ENCODE peak calls at places on chromosomes 7 and 10, in four cellular contexts. Q, O, S and M are unnamed samples.

GRCh38 chr7:46625032-46625431 is 704.0 kb upstream of the IGFBP3 start:
- DNase-seq in Q (no peak), O (no peak), S (no peak), M (no peak)

GRCh38 chr7:118184392-118184899 is 482 bp downstream of the LSM8 start:
- DNase-seq in Q (no peak), O (no peak), S (no peak), M (no peak)

GRCh38 chr7:70092314-70093303 is 494.3 kb downstream of the AUTS2 start:
- DNase-seq in Q (no peak), O (no peak), S (no peak), M (no peak)

GRCh38 chr10:116418394-116418793 is 9.3 kb upstream of the PNLIPRP3 start:
- DNase-seq in Q (no peak), O (no peak), S (no peak), M (no peak)

GRCh38 chr10:79274279-79275104 is 72.8 kb upstream of the PPIF start:
- DNase-seq in Q (no peak), O (no peak), S (no peak), M (no peak)

GRCh38 chr10:46514431-46514861 is 42.0 kb downstream of the GPRIN2 start:
- DNase-seq in Q (no peak), O (peak), S (no peak), M (no peak)

GRCh38 chr7:80752954-80753353 is 114.5 kb downstream of the CD36 start:
- DNase-seq in Q (no peak), O (no peak), S (no peak), M (no peak)

GRCh38 chr10:87862644-87863101 is 660 bp downstream of the KLLN start:
- DNase-seq in Q (peak), O (no peak), S (no peak), M (no peak)

GRCh38 chr10:102712089-102712488 is 2.1 kb downstream of the ARL3 start:
- DNase-seq in Q (no peak), O (no peak), S (no peak), M (no peak)

GRCh38 chr10:9045311-9045710 is 990.8 kb downstream of the GATA3 start:
- DNase-seq in Q (no peak), O (no peak), S (no peak), M (no peak)

GRCh38 chr7:6651866-6652445 is 14.8 kb downstream of the ZNF316 start:
- DNase-seq in Q (no peak), O (no peak), S (no peak), M (no peak)

GRCh38 chr10:121183241-121183640 is 332.1 kb downstream of the WDR11 start:
- DNase-seq in Q (no peak), O (no peak), S (no peak), M (no peak)

GRCh38 chr7:152145853-152146466 is 120.5 kb downstream of the GALNT11 start:
- DNase-seq in Q (peak), O (no peak), S (no peak), M (peak)

GRCh38 chr10:104406715-104407517 is 53.3 kb downstream of the CFAP58 start:
- DNase-seq in Q (no peak), O (no peak), S (no peak), M (peak)

GRCh38 chr7:138913783-138914182 is 67.4 kb downstream of the KIAA1549 start:
- DNase-seq in Q (no peak), O (no peak), S (no peak), M (no peak)

GRCh38 chr10:112229901-112230300 is 46.3 kb upstream of the GPAM start:
- DNase-seq in Q (no peak), O (no peak), S (no peak), M (no peak)

GRCh38 chr7:18495412-18496335 is at the start of gene HDAC9:
- DNase-seq in Q (no peak), O (peak), S (peak), M (no peak)

GRCh38 chr7:124155400-124156022 is 122.6 kb upstream of the TMEM229A start:
- DNase-seq in Q (no peak), O (no peak), S (no peak), M (peak)

GRCh38 chr10:131901181-131901829 is 497 bp downstream of the PPP2R2D start:
- DNase-seq in Q (peak), O (no peak), S (no peak), M (no peak)

GRCh38 chr7:158829021-158829341 is 328 bp downstream of the ESYT2 start:
- DNase-seq in Q (no peak), O (no peak), S (no peak), M (no peak)

GRCh38 chr7:129264534-129264933 is 39.7 kb downstream of the AHCYL2 start:
- DNase-seq in Q (no peak), O (no peak), S (no peak), M (no peak)

GRCh38 chr10:91250341-91250740 is 29.9 kb downstream of the PCGF5 start:
- DNase-seq in Q (no peak), O (no peak), S (no peak), M (no peak)

GRCh38 chr10:118241229-118242137 is 100.6 kb downstream of the FAM204A start:
- DNase-seq in Q (peak), O (peak), S (peak), M (peak)
- H3K4me3 ChIP-seq in Q (no peak), O (no peak), S (no peak), M (no peak)

GRCh38 chr10:126841341-126841902 is 63.8 kb upstream of the DOCK1 start:
- DNase-seq in Q (no peak), O (no peak), S (no peak), M (no peak)
- TF ChIP-seq RAD21 in Q (no peak), O (no peak), S (no peak), M (no peak)

DNA sequence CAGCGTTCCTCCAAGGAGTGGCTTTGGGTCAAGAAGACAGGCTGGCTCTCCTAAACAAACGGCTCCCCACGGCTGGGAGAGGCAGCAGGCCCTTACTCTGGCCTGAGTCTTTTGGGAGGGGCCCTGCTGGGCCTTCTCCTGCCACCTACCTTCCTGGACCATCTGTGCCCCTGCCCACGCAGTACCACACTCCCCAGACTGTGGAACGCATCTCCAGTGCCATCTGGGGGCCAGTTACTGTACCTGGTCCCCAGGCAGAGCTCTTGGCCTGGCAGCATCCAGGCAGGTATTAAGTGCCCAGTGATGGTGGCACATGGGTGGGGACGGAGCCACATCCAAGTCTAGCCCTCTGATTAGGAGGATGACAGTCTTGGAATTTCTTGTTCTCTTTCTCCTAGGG is 14.4 kb downstream of the ALKBH4 start:
- DNase-seq in Q (no peak), O (no peak), S (no peak), M (no peak)
- TF ChIP-seq ATF3 in Q (no peak), O (no peak), S (no peak), M (no peak)

GRCh38 chr7:101134399-101134980 is 7.6 kb downstream of the SERPINE1 start:
- DNase-seq in Q (no peak), O (no peak), S (no peak), M (no peak)
- H3K4me3 ChIP-seq in Q (no peak), O (no peak), S (no peak), M (no peak)

GRCh38 chr10:95756061-95756751 is at the start of gene ENTPD1:
- DNase-seq in Q (no peak), O (no peak), S (peak), M (no peak)
- TF ChIP-seq RAD21 in Q (no peak), O (no peak), S (no peak), M (no peak)